ENCODE peak calls at places on chromosomes 13 and 19, in five cellular contexts. T is right lobe of liver, F is Caco-2, Y is DND-41, D is heart left ventricle. R is an unnamed sample. For H3K4me1 and H3K9me3, the result is how much of the 10 kb centered on the place peaks cover.

GRCh38 chr19:51815038-51815437 is 20.1 kb downstream of the FPR3 start:
- DNase-seq in T (no peak), F (no peak), Y (no peak), D (no peak), R (no peak)

GRCh38 chr19:50008532-50008931 is 16.6 kb downstream of the VRK3 start:
- DNase-seq in T (no peak), F (no peak), Y (no peak), D (no peak), R (peak)

GRCh38 chr19:6540918-6541689 is 10.3 kb downstream of the TNFSF9 start:
- DNase-seq in T (peak), F (no peak), Y (no peak), D (no peak), R (no peak)

GRCh38 chr13:90919153-90919552 is 428.3 kb upstream of the MIR17HG start:
- DNase-seq in T (no peak), F (no peak), Y (no peak), D (no peak), R (peak)

GRCh38 chr13:49975826-49976225 is 21.0 kb upstream of the TRIM13 start:
- DNase-seq in T (no peak), F (no peak), Y (no peak), D (no peak), R (no peak)

GRCh38 chr13:106532111-106532929 is 3.1 kb downstream of the EFNB2 start:
- DNase-seq in T (no peak), F (no peak), Y (no peak), D (no peak), R (peak)

GRCh38 chr13:35554972-35555623 is 78.6 kb upstream of the MAB21L1 start:
- DNase-seq in T (no peak), F (no peak), Y (no peak), D (no peak), R (no peak)

GRCh38 chr13:103101500-103101899 is 35.3 kb upstream of the SLC10A2 start:
- DNase-seq in T (no peak), F (no peak), Y (no peak), D (no peak), R (peak)

DNA sequence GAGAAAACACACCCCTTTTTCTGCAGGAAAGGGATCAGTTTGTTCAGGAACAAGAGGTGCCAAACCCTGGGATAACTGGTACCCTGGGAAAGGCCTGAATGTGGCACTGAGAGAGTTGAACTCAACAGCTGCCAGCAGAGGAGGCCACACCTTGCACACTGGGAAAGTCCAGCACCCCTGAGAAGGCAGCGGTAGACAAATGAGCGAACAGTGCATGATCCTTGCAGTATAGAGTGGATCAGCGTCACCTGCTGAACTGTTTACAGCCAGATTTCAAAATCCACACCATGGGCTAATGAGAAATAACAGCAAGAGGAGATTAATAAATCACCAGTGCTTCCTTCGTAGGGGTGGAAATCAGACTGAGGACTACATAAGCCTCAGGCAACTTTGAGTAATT is 52.2 kb downstream of the DCT start:
- DNase-seq in T (no peak), F (no peak), Y (no peak), D (no peak), R (no peak)
- TF ChIP-seq CTCF in T (no peak), F (no peak), Y (no peak), D (no peak), R (no peak)

DNA sequence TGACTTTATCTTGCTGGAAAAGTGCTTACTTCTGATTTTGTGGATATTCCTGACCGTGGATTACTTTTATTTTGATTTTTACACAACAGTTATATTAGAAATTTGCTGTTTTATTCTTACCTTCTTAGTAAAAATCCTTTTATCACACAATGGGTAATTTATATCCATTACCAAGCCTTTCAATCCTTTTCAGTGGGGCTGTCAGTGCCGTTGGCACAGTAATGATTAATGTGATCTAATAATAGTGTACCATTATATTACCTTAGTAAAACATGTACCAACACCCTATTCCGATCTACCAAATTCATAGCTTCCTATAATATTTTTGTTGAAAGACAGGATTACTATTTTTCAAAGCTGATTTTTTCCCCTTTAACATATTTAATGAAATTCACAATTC is 87.3 kb upstream of the ZNF536 start:
- DNase-seq in T (no peak), F (no peak), Y (no peak), D (no peak), R (no peak)
- H3K4me1 ChIP-seq in T (under half), F (under half), Y (under half), D (under half), R (under half)

DNA sequence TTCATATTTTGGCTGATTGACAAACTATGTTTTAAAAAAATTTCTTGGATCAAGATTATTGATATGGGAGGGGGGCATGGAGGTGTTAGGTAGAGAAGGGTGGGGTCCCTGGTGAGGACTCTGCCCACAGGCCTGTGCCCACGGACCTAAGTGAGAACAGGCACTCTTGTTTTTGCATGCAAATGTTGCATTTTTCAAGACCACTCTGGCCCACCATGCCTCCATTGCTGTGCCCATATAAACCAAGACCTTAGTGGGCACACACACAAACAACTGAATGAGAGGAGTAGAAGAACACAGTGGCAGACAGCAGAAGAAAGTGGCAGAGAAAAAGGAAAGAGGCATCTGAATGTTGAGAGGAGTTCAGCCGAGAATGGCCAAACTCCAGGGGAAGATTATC is 69.6 kb upstream of the ZNF98 start:
- DNase-seq in T (no peak), F (no peak), Y (no peak), D (no peak), R (no peak)
- H3K9me3 ChIP-seq in T (under half), F (under half), Y (under half), D (under half), R (half or more)

GRCh38 chr19:58153386-58153785 is 2.8 kb upstream of the ZNF329 start:
- DNase-seq in T (no peak), F (no peak), Y (no peak), D (no peak), R (no peak)

GRCh38 chr19:58145849-58146248 is 4.7 kb downstream of the ZNF329 start:
- DNase-seq in T (no peak), F (no peak), Y (no peak), D (no peak), R (no peak)

GRCh38 chr19:58154679-58155648 is 4.4 kb upstream of the ZNF329 start:
- DNase-seq in T (peak), F (peak), Y (peak), D (peak), R (peak)

GRCh38 chr19:58154287-58154678 is 3.7 kb upstream of the ZNF329 start:
- DNase-seq in T (peak), F (no peak), Y (no peak), D (no peak), R (no peak)

GRCh38 chr19:58150328-58150921 is at the start of gene ZNF329:
- DNase-seq in T (peak), F (peak), Y (peak), D (peak), R (peak)
- TF ChIP-seq CTCF in T (no peak), F (no peak), Y (no peak), D (no peak), R (no peak)

DNA sequence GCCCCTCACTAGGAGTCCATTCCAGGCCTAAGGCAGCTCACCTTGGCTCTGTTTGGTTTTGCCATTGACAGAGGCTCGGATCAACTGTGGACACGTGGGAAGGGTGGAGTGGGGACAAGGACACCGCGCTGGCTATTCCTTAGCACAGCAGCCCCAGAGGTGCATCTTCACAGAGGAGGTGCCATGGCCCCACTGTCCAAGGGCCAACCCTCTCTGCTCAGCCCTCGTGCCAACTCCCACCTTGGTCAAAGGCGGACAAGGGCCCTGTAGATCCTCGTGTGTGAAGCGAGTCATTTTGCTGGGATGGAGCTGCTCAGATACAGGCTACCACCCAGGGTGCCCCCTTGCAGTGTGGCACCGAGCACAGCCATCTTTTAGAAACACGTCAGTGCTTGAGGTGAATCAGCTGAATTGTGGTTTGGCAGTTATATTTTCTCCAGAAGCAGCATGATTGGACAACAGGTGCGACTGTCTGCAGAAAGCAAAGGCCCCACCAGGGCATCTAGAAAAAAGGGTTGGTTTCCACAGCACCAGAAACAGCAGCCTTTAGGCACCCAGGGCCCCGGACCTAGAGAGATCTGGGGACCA is 192.1 kb upstream of the GPR12 start:
- DNase-seq in T (no peak), F (peak), Y (peak), D (no peak), R (no peak)
- H3K4me1 ChIP-seq in T (under half), F (half or more), Y (under half), D (under half), R (under half)

GRCh38 chr19:41714598-41714997 is 6.2 kb downstream of the CEACAM5 start:
- DNase-seq in T (no peak), F (no peak), Y (no peak), D (no peak), R (no peak)
- H3K9me3 ChIP-seq in T (under half), F (under half), Y (under half), D (under half), R (under half)

DNA sequence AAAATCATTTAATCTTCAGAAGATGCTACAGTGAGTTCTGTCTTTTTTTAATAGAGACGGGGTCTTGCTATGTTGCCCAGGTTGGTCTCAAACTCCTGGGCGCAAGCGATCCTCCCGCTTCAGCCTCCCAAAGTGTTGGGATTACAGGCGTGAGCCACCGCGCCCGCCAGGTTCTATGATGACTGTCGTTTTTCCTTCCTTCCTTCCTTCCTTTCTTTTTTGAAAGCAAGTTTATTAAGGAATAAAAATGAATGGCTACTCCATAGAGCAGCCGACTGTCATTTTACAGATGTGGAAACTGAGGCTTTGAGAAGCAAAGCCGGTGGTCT is 511 bp upstream of the GAMT start:
- DNase-seq in T (no peak), F (no peak), Y (no peak), D (no peak), R (no peak)
- TF ChIP-seq CTCF in T (no peak), F (no peak), Y (no peak), D (no peak), R (no peak)

GRCh38 chr13:95457294-95457693 is 95.2 kb upstream of the CLDN10 start:
- DNase-seq in T (no peak), F (no peak), Y (no peak), D (no peak), R (no peak)
- H3K4me1 ChIP-seq in T (under half), F (under half), Y (under half), D (under half), R (under half)

GRCh38 chr19:37098570-37098969 is 20.3 kb downstream of the ZNF420 start:
- DNase-seq in T (no peak), F (no peak), Y (no peak), D (no peak), R (no peak)
- H3K9me3 ChIP-seq in T (under half), F (under half), Y (half or more), D (under half), R (half or more)

DNA sequence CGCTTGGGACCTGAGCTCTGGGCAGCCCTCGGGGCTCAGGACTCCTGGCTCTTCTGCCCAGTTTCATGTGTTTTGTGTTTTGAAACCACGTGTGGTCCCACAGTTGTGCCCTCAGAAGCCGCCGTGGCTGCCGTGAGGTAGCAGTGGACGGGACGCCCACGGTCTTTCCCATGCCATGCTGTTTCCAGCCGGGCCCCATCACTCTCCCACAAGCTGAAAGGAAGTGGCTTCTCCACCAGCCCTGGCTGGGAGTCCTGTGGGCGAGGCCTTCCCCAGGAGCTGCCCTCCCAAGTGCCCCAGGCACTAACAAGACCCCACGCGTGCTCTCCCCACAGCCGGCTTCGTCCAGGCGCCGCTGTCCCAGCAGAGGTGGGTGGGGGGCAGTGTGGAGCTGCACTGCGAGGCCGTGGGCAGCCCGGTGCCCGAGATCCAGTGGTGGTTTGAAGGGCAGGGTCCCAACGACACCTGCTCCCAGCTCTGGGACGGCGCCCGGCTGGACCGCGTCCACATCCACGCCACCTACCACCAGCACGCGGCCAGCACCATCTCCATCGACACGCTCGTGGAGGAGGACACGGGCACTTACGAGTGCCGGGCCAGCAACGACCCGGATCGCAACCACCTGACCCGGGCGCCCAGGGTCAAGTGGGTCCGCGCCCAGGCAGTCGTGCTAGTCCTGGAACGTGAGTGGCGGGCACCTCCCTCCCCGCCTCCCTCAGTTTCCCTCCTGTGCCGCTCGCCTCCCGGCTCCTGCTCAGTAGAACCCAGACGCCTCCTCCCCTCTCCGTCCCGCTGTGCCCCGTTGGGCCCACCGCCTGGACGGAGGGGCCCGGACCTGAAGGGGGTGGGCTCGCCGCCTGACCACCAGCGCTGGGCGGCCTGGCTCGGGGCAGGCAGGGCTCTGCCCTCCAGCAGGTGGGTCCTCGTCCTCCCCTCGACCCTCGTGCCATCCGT is 5.3 kb downstream of the BSG start:
- DNase-seq in T (peak), F (no peak), Y (no peak), D (peak), R (peak)
- TF ChIP-seq CTCF in T (no peak), F (no peak), Y (peak), D (no peak), R (peak)